ENCODE peak calls at places on chromosomes 3 and 15, in ten cellular contexts. X is SK-N-SH, L is HCT116, I is H1, C is stomach, F is K562, S is sigmoid colon, V is endothelial cell of umbilical vein, Q is transverse colon, G is suprapubic skin. U is an unnamed sample. For H3K27me3 and H3K9me3, the result is how much of the 10 kb centered on the place peaks cover.

GRCh38 chr15:84108725-84109124 is 126.8 kb upstream of the GOLGA6L4 start:
- DNase-seq in X (no peak), L (peak), I (no peak), C (no peak), F (no peak), S (no peak), V (no peak), Q (no peak), G (no peak), U (no peak)

GRCh38 chr3:11717768-11718581 is 74.3 kb upstream of the VGLL4 start:
- DNase-seq in X (no peak), L (no peak), I (no peak), C (no peak), F (no peak), S (no peak), V (peak), Q (no peak), G (no peak), U (no peak)

GRCh38 chr3:187746479-187747335 is 1.4 kb upstream of the BCL6 start:
- DNase-seq in X (no peak), L (no peak), I (no peak), C (no peak), F (no peak), S (no peak), V (no peak), Q (no peak), G (no peak), U (no peak)

GRCh38 chr3:81315051-81315450 is 446.4 kb downstream of the GBE1 start:
- DNase-seq in X (no peak), L (no peak), I (no peak), C (no peak), F (no peak), S (no peak), V (no peak), Q (no peak), G (no peak), U (no peak)

GRCh38 chr3:173396191-173397041 is 1.1 kb upstream of the NLGN1 start:
- DNase-seq in X (peak), L (no peak), I (no peak), C (no peak), F (no peak), S (no peak), V (peak), Q (no peak), G (no peak), U (no peak)

GRCh38 chr3:42497009-42497731 is 5.3 kb upstream of the VIPR1 start:
- DNase-seq in X (no peak), L (peak), I (peak), C (peak), F (no peak), S (peak), V (no peak), Q (no peak), G (peak), U (peak)

GRCh38 chr3:55329849-55330248 is 157.3 kb downstream of the WNT5A start:
- DNase-seq in X (no peak), L (no peak), I (no peak), C (no peak), F (no peak), S (no peak), V (no peak), Q (no peak), G (no peak), U (no peak)

GRCh38 chr3:72042397-72043211 is 257.7 kb upstream of the PROK2 start:
- DNase-seq in X (no peak), L (no peak), I (no peak), C (no peak), F (no peak), S (no peak), V (no peak), Q (no peak), G (no peak), U (no peak)

GRCh38 chr3:56810912-56811544 is 9.3 kb upstream of the ARHGEF3 start:
- DNase-seq in X (no peak), L (no peak), I (no peak), C (no peak), F (no peak), S (no peak), V (no peak), Q (no peak), G (no peak), U (no peak)

GRCh38 chr15:41423979-41424659 is 7.2 kb downstream of the RTF1 start:
- DNase-seq in X (no peak), L (no peak), I (no peak), C (no peak), F (no peak), S (no peak), V (no peak), Q (no peak), G (no peak), U (no peak)

GRCh38 chr15:48897144-48897814 is 19.3 kb downstream of the EID1 start:
- DNase-seq in X (no peak), L (no peak), I (no peak), C (no peak), F (peak), S (no peak), V (no peak), Q (no peak), G (no peak), U (no peak)

DNA sequence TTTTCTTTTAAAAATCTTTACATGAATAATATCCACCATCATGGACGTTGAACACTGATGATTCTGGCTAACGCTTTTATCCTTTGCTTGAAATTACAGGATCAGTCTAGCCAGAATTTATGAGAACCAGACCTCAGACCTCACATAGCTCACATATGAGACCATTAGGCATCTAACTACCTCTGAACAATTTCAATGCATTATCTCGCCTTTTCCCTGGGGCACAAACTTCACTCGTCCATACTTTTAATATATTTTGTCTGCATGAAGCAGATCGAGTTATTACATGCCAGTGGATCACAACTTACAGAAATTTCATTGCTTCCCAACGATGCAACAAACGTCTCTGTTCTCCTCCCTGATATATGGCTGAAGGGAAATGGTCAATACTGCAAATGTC is 105.5 kb downstream of the MEIS2 start:
- DNase-seq in X (peak), L (no peak), I (no peak), C (no peak), F (no peak), S (no peak), V (no peak), Q (no peak), G (no peak), U (no peak)
- TF ChIP-seq POLR2AphosphoS5 in X (no peak), L (no peak), I (no peak), C (no peak), F (no peak), S (no peak), V (no peak), Q (no peak), G (no peak), U (no peak)

GRCh38 chr15:79194386-79194785 is 88.1 kb upstream of the ANKRD34C start:
- DNase-seq in X (no peak), L (no peak), I (no peak), C (no peak), F (no peak), S (no peak), V (no peak), Q (no peak), G (no peak), U (no peak)
- H3K27me3 ChIP-seq in X (under half), L (under half), I (under half), C (under half), F (half or more), S (under half), V (under half), Q (under half), G (under half), U (under half)

DNA sequence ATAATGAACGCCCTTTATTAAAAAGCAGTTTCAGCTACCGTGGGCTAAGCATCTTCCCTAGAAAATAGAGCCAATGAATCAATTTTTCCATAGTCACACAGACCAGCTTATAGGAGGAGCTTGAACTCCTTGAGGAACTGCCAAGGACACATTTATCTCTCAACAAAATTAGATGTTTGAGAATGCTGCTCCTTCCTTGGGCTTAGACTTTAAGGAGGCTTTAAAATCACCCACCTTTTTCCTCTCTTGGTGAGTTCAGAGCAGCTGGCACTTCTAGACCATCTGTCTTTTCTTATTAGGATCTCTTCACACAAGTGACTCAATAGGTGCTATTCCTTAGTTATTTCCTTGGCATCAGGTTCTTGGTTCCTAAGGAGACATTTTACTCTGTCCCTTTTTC is 588.0 kb downstream of the SQOR start:
- DNase-seq in X (no peak), L (no peak), I (no peak), C (no peak), F (no peak), S (no peak), V (no peak), Q (no peak), G (no peak), U (no peak)
- H3K9me3 ChIP-seq in X (under half), L (under half), I (under half), C (under half), F (under half), S (under half), V (under half), Q (under half), G (under half), U (under half)

GRCh38 chr15:25673351-25673750 is 189.8 kb downstream of the ATP10A start:
- DNase-seq in X (no peak), L (no peak), I (no peak), C (no peak), F (no peak), S (no peak), V (no peak), Q (no peak), G (no peak), U (no peak)
- TF ChIP-seq POLR2AphosphoS5 in X (no peak), L (no peak), I (no peak), C (no peak), F (no peak), S (no peak), V (no peak), Q (no peak), G (no peak), U (no peak)

DNA sequence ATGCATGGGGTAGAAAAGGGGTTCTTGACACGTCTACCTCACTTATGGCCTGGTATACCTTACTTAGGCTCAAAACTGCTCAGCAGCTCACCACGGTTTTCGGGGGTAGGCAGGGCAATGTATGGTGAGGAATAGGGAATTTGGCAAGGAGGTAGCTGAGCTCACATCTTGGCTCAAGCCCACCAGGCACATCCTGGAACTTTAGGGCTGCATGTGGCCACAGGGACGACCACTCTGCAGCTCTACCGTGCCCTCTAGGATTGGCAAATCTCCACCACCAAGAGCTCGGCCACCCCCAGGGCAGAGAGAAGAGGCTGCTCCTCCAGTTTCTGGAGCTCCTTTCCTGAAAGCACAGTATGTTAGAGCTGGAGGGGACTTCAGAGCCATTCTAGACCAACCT is 69.7 kb downstream of the MRPL46 start:
- DNase-seq in X (no peak), L (no peak), I (no peak), C (no peak), F (no peak), S (no peak), V (no peak), Q (no peak), G (no peak), U (no peak)
- H3K27me3 ChIP-seq in X (under half), L (under half), I (under half), C (under half), F (under half), S (under half), V (under half), Q (under half), G (under half), U (under half)

DNA sequence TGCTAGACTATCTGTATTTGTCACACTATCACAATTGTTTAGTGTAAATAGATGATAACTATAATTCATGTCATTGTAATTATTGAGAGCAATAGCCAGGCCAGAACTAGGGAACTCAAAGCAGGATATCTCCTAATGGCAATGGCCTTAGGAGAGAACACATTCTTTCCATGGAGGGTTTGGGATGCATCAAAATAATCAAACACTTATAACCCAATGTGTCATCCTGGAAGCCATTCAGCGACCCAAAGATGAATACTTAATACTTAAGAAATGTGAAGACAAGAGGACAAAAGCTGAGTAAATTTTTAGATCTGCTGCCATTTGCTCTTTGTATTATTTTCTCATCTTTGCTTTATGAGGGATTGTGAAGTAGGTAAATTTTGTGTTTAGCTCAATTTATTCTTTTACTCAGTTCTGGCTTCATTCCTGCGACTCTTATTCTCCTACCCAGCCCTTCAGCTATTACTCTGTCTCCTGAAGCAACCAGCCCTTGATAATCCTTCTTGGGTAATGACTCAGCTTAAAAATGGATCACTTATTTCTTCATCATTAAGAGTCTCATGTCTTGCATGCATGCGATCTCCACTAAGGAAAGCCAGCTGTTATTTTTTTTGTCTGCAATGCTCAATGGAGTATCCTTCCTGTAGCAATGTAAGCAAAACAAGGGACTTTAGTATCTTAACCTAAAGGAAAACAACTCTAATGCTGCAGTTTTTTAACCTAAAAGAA is 2.0 kb downstream of the OR4F15 start:
- DNase-seq in X (no peak), L (no peak), I (no peak), C (no peak), F (no peak), S (no peak), V (no peak), Q (no peak), G (no peak), U (no peak)
- H3K9me3 ChIP-seq in X (under half), L (under half), I (under half), C (under half), F (under half), S (under half), V (under half), Q (under half), G (under half), U (under half)

GRCh38 chr3:49028298-49028672 is 913 bp downstream of the IMPDH2 start:
- DNase-seq in X (peak), L (no peak), I (no peak), C (no peak), F (no peak), S (no peak), V (no peak), Q (no peak), G (no peak), U (no peak)

GRCh38 chr3:49025793-49026520 is 3.2 kb downstream of the IMPDH2 start:
- DNase-seq in X (no peak), L (no peak), I (no peak), C (no peak), F (no peak), S (no peak), V (no peak), Q (no peak), G (no peak), U (no peak)

GRCh38 chr3:49027634-49028033 is 1.6 kb downstream of the IMPDH2 start:
- DNase-seq in X (no peak), L (no peak), I (no peak), C (no peak), F (no peak), S (no peak), V (no peak), Q (no peak), G (no peak), U (no peak)

GRCh38 chr3:49025005-49025792 is 3.3 kb downstream of the NDUFAF3 start:
- DNase-seq in X (peak), L (no peak), I (no peak), C (no peak), F (no peak), S (no peak), V (no peak), Q (no peak), G (no peak), U (no peak)

GRCh38 chr3:49026536-49026935 is 2.7 kb downstream of the IMPDH2 start:
- DNase-seq in X (no peak), L (no peak), I (no peak), C (no peak), F (no peak), S (no peak), V (no peak), Q (no peak), G (no peak), U (no peak)
- TF ChIP-seq POLR2AphosphoS5 in X (no peak), L (peak), I (no peak), C (no peak), F (no peak), S (no peak), V (no peak), Q (no peak), G (no peak), U (no peak)

GRCh38 chr3:152205097-152205593 is 63.6 kb upstream of the MBNL1 start:
- DNase-seq in X (no peak), L (no peak), I (no peak), C (no peak), F (no peak), S (no peak), V (no peak), Q (no peak), G (no peak), U (no peak)

GRCh38 chr3:152206243-152206642 is 62.5 kb upstream of the MBNL1 start:
- DNase-seq in X (no peak), L (no peak), I (no peak), C (no peak), F (no peak), S (no peak), V (no peak), Q (no peak), G (no peak), U (no peak)

GRCh38 chr3:152204218-152204617 is 64.5 kb upstream of the MBNL1 start:
- DNase-seq in X (no peak), L (no peak), I (no peak), C (no peak), F (no peak), S (no peak), V (no peak), Q (no peak), G (no peak), U (no peak)

GRCh38 chr3:152202976-152203626 is 65.6 kb upstream of the MBNL1 start:
- DNase-seq in X (no peak), L (no peak), I (no peak), C (no peak), F (peak), S (no peak), V (no peak), Q (peak), G (no peak), U (no peak)

DNA sequence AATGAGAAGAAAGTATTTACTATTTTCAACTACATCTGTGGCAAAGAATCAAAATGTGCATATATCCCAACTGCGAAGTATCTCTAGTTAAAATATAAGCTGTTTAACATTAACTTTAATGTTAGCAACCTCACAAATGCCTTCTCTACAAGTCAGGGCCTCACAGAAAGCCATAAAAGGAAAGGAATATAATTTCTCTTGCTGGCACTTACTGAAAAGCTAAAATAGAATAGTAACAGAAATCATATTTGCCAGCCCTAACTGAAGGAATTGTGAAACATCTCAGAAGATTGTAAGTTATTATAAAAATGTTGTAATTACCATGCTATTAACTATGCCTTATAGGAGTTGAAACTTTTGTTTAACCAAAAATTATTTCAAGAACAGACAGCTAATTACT is 65.1 kb upstream of the MBNL1 start:
- DNase-seq in X (no peak), L (no peak), I (no peak), C (no peak), F (no peak), S (no peak), V (no peak), Q (no peak), G (no peak), U (no peak)
- H3K27me3 ChIP-seq in X (under half), L (under half), I (under half), C (under half), F (under half), S (under half), V (under half), Q (under half), G (under half), U (under half)

GRCh38 chr15:22239806-22240180 is 159.5 kb downstream of the OR4M2 start:
- DNase-seq in X (no peak), L (no peak), I (no peak), C (no peak), F (no peak), S (no peak), V (no peak), Q (no peak), G (no peak), U (no peak)

GRCh38 chr15:22240951-22241350 is 160.6 kb downstream of the OR4M2 start:
- DNase-seq in X (no peak), L (no peak), I (no peak), C (no peak), F (no peak), S (no peak), V (no peak), Q (no peak), G (no peak), U (no peak)

GRCh38 chr15:22241451-22241850 is 161.1 kb downstream of the OR4M2 start:
- DNase-seq in X (no peak), L (no peak), I (no peak), C (no peak), F (no peak), S (no peak), V (no peak), Q (no peak), G (no peak), U (no peak)

GRCh38 chr15:22240403-22240802 is 160.1 kb downstream of the OR4M2 start:
- DNase-seq in X (no peak), L (no peak), I (no peak), C (no peak), F (no peak), S (no peak), V (no peak), Q (no peak), G (no peak), U (no peak)

DNA sequence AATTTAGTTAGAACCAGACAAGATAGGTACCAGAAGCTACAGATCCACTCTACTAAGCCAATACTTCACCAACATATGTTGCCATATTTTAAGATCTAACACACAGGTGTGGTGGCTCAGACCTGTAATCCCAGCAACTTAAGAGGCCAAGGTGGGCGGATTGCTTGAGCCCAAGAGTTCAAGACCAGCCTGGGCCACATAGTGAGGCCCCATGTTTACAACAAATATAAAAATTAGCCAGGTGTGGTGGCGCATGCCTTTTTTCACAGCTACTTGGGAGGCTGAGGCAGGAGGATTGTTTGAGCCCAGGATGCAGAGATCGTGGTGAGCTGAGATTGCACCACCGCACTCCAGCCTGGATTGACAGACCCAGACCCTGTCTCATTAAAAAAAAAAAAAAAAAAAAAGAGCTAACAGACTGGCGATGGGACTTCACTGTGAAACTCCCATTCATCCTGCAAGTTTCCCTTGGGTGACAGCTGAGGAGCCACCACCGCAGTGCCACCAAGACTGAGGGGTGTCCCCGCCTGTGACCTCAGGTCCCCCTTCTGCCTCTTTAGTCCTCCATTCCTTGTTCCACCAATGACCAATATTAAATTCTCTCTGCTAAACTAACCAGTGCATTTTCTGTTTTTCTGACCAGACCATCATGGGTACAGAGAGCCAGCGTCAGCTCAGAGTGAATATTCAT is 163.3 kb downstream of the OR4M2 start:
- DNase-seq in X (no peak), L (no peak), I (no peak), C (no peak), F (no peak), S (no peak), V (no peak), Q (no peak), G (no peak), U (no peak)
- H3K9me3 ChIP-seq in X (under half), L (under half), I (under half), C (under half), F (under half), S (under half), V (under half), Q (under half), G (under half), U (under half)